ENCODE peak calls at places on chromosomes 5 and 9, in five cellular contexts. W is cardiac fibroblast, N is pancreas, Q is AG10803, V is left ventricle myocardium inferior. K is an unnamed sample.

GRCh38 chr5:25006734-25007133 is 362.0 kb upstream of the CDH10 start:
- DNase-seq in W (peak; percentile 0), N (no peak), Q (peak; percentile 83), V (no peak), K (peak; percentile 34)

GRCh38 chr5:143657814-143658395 is 154.1 kb upstream of the HMHB1 start:
- DNase-seq in W (no peak), N (no peak), Q (peak; percentile 54), V (no peak), K (no peak)

GRCh38 chr5:38483788-38484398 is 72.6 kb downstream of the LIFR start:
- DNase-seq in W (no peak), N (no peak), Q (no peak), V (no peak), K (no peak)

GRCh38 chr5:61160497-61160896 is 1.8 kb downstream of the SMIM15 start:
- DNase-seq in W (no peak), N (no peak), Q (no peak), V (no peak), K (no peak)

GRCh38 chr5:83764101-83764500 is 43.4 kb upstream of the HAPLN1 start:
- DNase-seq in W (peak; percentile 25), N (no peak), Q (peak; percentile 43), V (no peak), K (peak; percentile 34)

GRCh38 chr5:54868511-54869483 is 116.6 kb downstream of the ESM1 start:
- DNase-seq in W (no peak), N (no peak), Q (no peak), V (no peak), K (no peak)

GRCh38 chr5:81626524-81626923 is 124.4 kb downstream of the SSBP2 start:
- DNase-seq in W (peak; percentile 71), N (no peak), Q (peak; percentile 49), V (no peak), K (peak; percentile 61)

GRCh38 chr9:120394058-120394669 is 185.8 kb downstream of the CDK5RAP2 start:
- DNase-seq in W (peak; percentile 90), N (no peak), Q (peak; percentile 94), V (no peak), K (peak; percentile 38)

GRCh38 chr5:78157001-78157400 is 137.5 kb downstream of the AP3B1 start:
- DNase-seq in W (no peak), N (no peak), Q (no peak), V (no peak), K (no peak)

GRCh38 chr9:94084314-94084713 is at the start of gene PTPDC1:
- DNase-seq in W (peak; percentile 84), N (no peak), Q (peak; percentile 84), V (no peak), K (no peak)

GRCh38 chr5:81303563-81303962 is 2.2 kb downstream of the ZCCHC9 start:
- DNase-seq in W (peak; percentile 25), N (no peak), Q (peak; percentile 42), V (no peak), K (no peak)

GRCh38 chr9:13567833-13568232 is 288.3 kb upstream of the MPDZ start:
- DNase-seq in W (no peak), N (no peak), Q (no peak), V (no peak), K (no peak)

GRCh38 chr9:4301971-4302427 is 2.1 kb upstream of the GLIS3 start:
- DNase-seq in W (peak; percentile 96), N (peak; percentile 31), Q (peak; percentile 95), V (peak; percentile 53), K (peak; percentile 60)

GRCh38 chr9:122835313-122835731 is 6.9 kb upstream of the PDCL start:
- DNase-seq in W (no peak), N (no peak), Q (no peak), V (no peak), K (no peak)

GRCh38 chr5:424259-425110 is 18.5 kb upstream of the EXOC3 start:
- DNase-seq in W (no peak), N (no peak), Q (peak; percentile 52), V (no peak), K (no peak)

GRCh38 chr5:96823060-96823459 is 15.3 kb upstream of the ERAP1 start:
- DNase-seq in W (no peak), N (no peak), Q (no peak), V (no peak), K (no peak)

GRCh38 chr9:2227468-2227867 is 212.3 kb downstream of the SMARCA2 start:
- DNase-seq in W (peak; percentile 76), N (no peak), Q (peak; percentile 77), V (no peak), K (no peak)

GRCh38 chr9:135925496-135926133 is 18.3 kb upstream of the CAMSAP1 start:
- DNase-seq in W (no peak), N (no peak), Q (no peak), V (no peak), K (no peak)

GRCh38 chr5:117207088-117207668 is 632.6 kb upstream of the SEMA6A start:
- DNase-seq in W (no peak), N (no peak), Q (no peak), V (no peak), K (no peak)

GRCh38 chr5:38330207-38330606 is 71.8 kb downstream of the EGFLAM start:
- DNase-seq in W (no peak), N (no peak), Q (peak; percentile 59), V (no peak), K (no peak)

GRCh38 chr9:68947842-68948569 is 65.9 kb downstream of the PRKACG start:
- DNase-seq in W (no peak), N (no peak), Q (no peak), V (no peak), K (no peak)

GRCh38 chr9:119216891-119217290 is 152.3 kb downstream of the BRINP1 start:
- DNase-seq in W (no peak), N (no peak), Q (peak; percentile 9), V (peak; percentile 20), K (peak; percentile 27)

GRCh38 chr9:33372900-33373299 is 29.5 kb downstream of the AQP7 start:
- DNase-seq in W (no peak), N (no peak), Q (no peak), V (no peak), K (no peak)

GRCh38 chr5:115028557-115028956 is 141.2 kb downstream of the TRIM36 start:
- DNase-seq in W (no peak), N (no peak), Q (no peak), V (no peak), K (no peak)

GRCh38 chr9:113511856-113512761 is 48.6 kb downstream of the RGS3 start:
- DNase-seq in W (no peak), N (no peak), Q (peak; percentile 27), V (no peak), K (peak; percentile 48)

GRCh38 chr5:109848130-109848529 is 158.4 kb downstream of the MAN2A1 start:
- DNase-seq in W (no peak), N (no peak), Q (no peak), V (no peak), K (no peak)

GRCh38 chr5:145811834-145812625 is 23.1 kb downstream of the PRELID2 start:
- DNase-seq in W (peak; percentile 78), N (no peak), Q (peak; percentile 61), V (no peak), K (no peak)

GRCh38 chr9:137160716-137161557 is 8.9 kb downstream of the LRRC26 start:
- DNase-seq in W (no peak), N (no peak), Q (no peak), V (no peak), K (no peak)

GRCh38 chr5:115457985-115458384 is 86.6 kb downstream of the FEM1C start:
- DNase-seq in W (peak; percentile 82), N (peak; percentile 70), Q (no peak), V (no peak), K (no peak)

GRCh38 chr5:53418844-53419243 is 61.6 kb upstream of the FST start:
- DNase-seq in W (peak; percentile 92), N (no peak), Q (peak; percentile 97), V (no peak), K (peak; percentile 46)

DNA sequence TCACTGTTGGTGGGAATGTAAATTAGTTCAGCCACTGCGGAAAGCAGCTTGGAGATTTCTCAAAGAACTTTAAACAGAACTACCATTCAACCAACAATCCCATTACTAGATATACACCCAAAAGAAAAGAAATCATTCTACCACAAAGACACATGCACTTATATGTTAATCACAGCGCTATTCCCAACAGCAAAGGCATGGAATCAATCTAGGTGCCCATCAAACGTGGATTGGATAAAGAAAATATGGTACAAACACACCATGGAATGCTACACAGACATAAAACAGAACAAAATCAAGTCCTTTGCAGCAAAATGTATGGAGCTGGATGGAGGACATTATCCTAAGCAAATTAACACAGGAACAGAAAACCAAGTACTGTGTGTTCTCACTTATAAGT is 42.1 kb downstream of the PRUNE2 start:
- DNase-seq in W (no peak), N (no peak), Q (no peak), V (no peak), K (no peak)
- H3K4me3 ChIP-seq in W (no peak overlapping the region), N (no peak overlapping the region), Q (no peak overlapping the region), V (no peak overlapping the region), K (no peak overlapping the region)

DNA sequence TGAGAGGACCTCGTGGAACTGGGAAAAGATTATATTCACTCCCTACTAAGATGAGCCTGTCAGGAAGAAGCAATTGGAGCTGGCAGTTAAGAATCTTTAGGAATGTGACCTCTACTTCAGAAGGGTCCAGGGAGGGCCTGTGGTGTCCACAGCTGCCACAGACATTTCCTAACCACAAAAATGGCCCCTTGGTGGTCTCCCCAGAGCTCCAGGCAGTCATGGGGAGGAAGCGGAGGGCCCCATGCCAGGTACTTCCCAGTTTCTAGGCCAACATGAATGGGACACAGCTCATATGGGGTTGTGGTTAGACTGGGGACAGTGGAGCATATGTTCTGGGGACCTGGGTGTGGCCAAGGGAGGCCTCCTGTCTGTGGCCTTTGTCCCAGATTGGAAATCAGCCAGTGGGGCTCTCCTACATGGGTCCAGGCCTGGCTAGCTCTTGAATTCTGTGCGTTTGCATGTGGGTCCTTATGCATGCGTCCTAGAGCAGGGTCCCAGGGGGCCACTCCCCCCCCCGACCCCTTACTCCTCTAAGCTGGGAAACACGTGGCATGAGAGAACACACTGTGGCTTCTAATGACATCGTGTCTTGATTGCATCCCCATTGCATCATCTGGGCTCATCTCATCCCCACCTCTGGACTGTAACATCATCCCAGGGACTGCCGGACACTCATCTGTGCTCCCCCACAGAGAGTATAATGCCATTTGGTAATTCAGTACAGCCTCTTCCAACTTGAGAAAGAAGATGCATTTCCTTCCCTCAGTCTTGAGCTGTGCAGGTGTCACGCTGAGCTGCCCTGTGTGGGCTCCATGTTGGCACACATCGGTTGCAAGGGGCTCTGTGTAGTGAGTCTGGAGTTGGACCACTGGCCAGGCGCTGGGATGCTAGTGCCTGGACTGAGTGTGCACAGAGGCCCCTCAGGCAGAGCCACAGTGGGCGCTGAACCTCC is 31.3 kb downstream of the IRF1 start:
- DNase-seq in W (peak; percentile 52), N (peak; percentile 41), Q (peak; percentile 85), V (no peak), K (no peak)
- TF ChIP-seq CTCF in W (no peak), N (no peak), Q (no peak), V (no peak), K (no peak)

GRCh38 chr9:86500031-86500430 is 145.8 kb upstream of the TUT7 start:
- DNase-seq in W (no peak), N (no peak), Q (no peak), V (no peak), K (no peak)

GRCh38 chr9:86503281-86503680 is 149.1 kb upstream of the TUT7 start:
- DNase-seq in W (no peak), N (no peak), Q (peak; percentile 85), V (no peak), K (no peak)

GRCh38 chr9:86503926-86504325 is 149.7 kb upstream of the TUT7 start:
- DNase-seq in W (no peak), N (no peak), Q (peak; percentile 73), V (no peak), K (no peak)

GRCh38 chr9:86500667-86501435 is 146.6 kb upstream of the TUT7 start:
- DNase-seq in W (peak; percentile 86), N (no peak), Q (peak; percentile 97), V (no peak), K (peak; percentile 61)
- H3K4me3 ChIP-seq in W (no peak overlapping the region), N (no peak overlapping the region), Q (no peak overlapping the region), V (no peak overlapping the region), K (no peak overlapping the region)

GRCh38 chr9:133149130-133150015 is 14.3 kb downstream of the GBGT1 start:
- DNase-seq in W (peak; percentile 86), N (peak; percentile 88), Q (peak; percentile 90), V (peak; percentile 89), K (peak; percentile 55)
- TF ChIP-seq CTCF in W (peak; percentile 25), N (no peak), Q (peak; percentile 13), V (peak; percentile 47), K (peak; percentile 24)

K was measured in retinal pigment epithelial cell.